ENCODE peak calls at places on chromosomes 12 and 14, in four cellular contexts. L, V, B and P are unnamed samples.

GRCh38 chr12:124228050-124228711 is 66.7 kb upstream of the RFLNA start:
- DNase-seq in V (no peak), B (no peak), L (no peak), P (no peak)

GRCh38 chr14:88995437-88996198 is 171.2 kb downstream of the TTC8 start:
- DNase-seq in V (peak), B (no peak), L (no peak), P (peak)

GRCh38 chr12:111858778-111859177 is 16.8 kb downstream of the MAPKAPK5 start:
- DNase-seq in V (no peak), B (no peak), L (no peak), P (no peak)

GRCh38 chr12:1471224-1471623 is 123.2 kb downstream of the FBXL14 start:
- DNase-seq in V (peak), B (no peak), L (no peak), P (no peak)

GRCh38 chr14:78530078-78530477 is 359.9 kb downstream of the NRXN3 start:
- DNase-seq in B (peak), V (peak), L (peak), P (no peak)

GRCh38 chr14:21868442-21869046 is 194.9 kb upstream of the OR4E1 start:
- DNase-seq in B (peak), V (peak), L (peak), P (peak)

GRCh38 chr14:51242545-51243490 is 2.8 kb downstream of the TMX1 start:
- DNase-seq in B (peak), V (no peak), L (no peak), P (no peak)

GRCh38 chr12:62933220-62933870 is 1.6 kb downstream of the PPM1H start:
- DNase-seq in L (peak), V (peak), B (peak), P (no peak)

GRCh38 chr12:62562892-62563291 is 96.3 kb downstream of the MON2 start:
- DNase-seq in V (peak), B (no peak), L (no peak), P (peak)

GRCh38 chr12:64824500-64825142 is at the start of gene TBC1D30:
- DNase-seq in V (peak), B (peak), L (no peak), P (peak)

GRCh38 chr12:109532721-109533486 is 40.4 kb downstream of the MMAB start:
- DNase-seq in B (no peak), V (no peak), L (no peak), P (no peak)

GRCh38 chr14:75409425-75410205 is 18.2 kb upstream of the JDP2 start:
- DNase-seq in L (no peak), V (no peak), B (no peak), P (no peak)

GRCh38 chr12:93425736-93426363 is 15.9 kb downstream of the UBE2N start:
- DNase-seq in V (no peak), L (no peak), B (no peak), P (no peak)

GRCh38 chr12:28440209-28440608 is 250.0 kb downstream of the CCDC91 start:
- DNase-seq in V (no peak), B (no peak), L (no peak), P (peak)

GRCh38 chr12:12630850-12631249 is 19.2 kb downstream of the CREBL2 start:
- DNase-seq in V (no peak), L (no peak), B (no peak), P (no peak)

GRCh38 chr14:56666716-56667115 is 87.1 kb downstream of the TMEM260 start:
- DNase-seq in B (no peak), V (peak), L (peak), P (peak)

GRCh38 chr12:120666577-120667390 is 20.2 kb upstream of the MLEC start:
- DNase-seq in L (no peak), V (no peak), B (no peak), P (no peak)

GRCh38 chr12:74535536-74535935 is 2.1 kb upstream of the ATXN7L3B start:
- DNase-seq in B (no peak), L (no peak), V (no peak), P (no peak)

GRCh38 chr12:608921-609320 is 54.3 kb downstream of the NINJ2 start:
- DNase-seq in B (no peak), V (no peak), L (no peak), P (no peak)

GRCh38 chr14:63524537-63525155 is 18.5 kb downstream of the PPP2R5E start:
- DNase-seq in V (no peak), B (no peak), L (peak), P (no peak)

GRCh38 chr14:85483652-85484051 is 46.3 kb upstream of the FLRT2 start:
- DNase-seq in V (no peak), B (no peak), L (no peak), P (peak)

GRCh38 chr12:120010661-120011230 is 21.7 kb downstream of the BICDL1 start:
- DNase-seq in V (no peak), B (no peak), L (no peak), P (no peak)

GRCh38 chr12:11653215-11653753 is 3.8 kb downstream of the ETV6 start:
- DNase-seq in L (no peak), B (peak), V (no peak), P (no peak)

GRCh38 chr14:103073876-103074698 is 9.9 kb upstream of the LBHD2 start:
- DNase-seq in L (peak), B (no peak), V (no peak), P (no peak)

GRCh38 chr12:124422570-124423523 is 128.0 kb downstream of the RFLNA start:
- DNase-seq in B (no peak), V (peak), L (no peak), P (peak)

GRCh38 chr12:70267550-70267949 is 24.3 kb downstream of the CNOT2 start:
- DNase-seq in V (peak), B (no peak), L (no peak), P (peak)

GRCh38 chr12:123890536-123890902 is 82.1 kb downstream of the CCDC92 start:
- DNase-seq in V (no peak), B (no peak), L (no peak), P (no peak)

GRCh38 chr12:131085816-131086591 is 132.3 kb downstream of the ADGRD1 start:
- DNase-seq in L (no peak), V (no peak), B (peak), P (no peak)